ENCODE peak calls at places on chromosome 16, in five cellular contexts. One of them, this sample, is unnamed.

GRCh38 chr16:87968541-87968940 is 17.3 kb downstream of the BANP start:
- DNase-seq in left ventricle myocardium inferior: no peak
- DNase-seq in heart left ventricle: no peak
- DNase-seq in NCI-H1417: no peak
- DNase-seq in activated naive CD4-positive, alpha-beta T cell treated with Interleukin-2 at 50 U/mL for 16 hours: no peak
- DNase-seq in this sample: no peak

GRCh38 chr16:67543036-67543435 is 14.4 kb downstream of the RIPOR1 start:
- DNase-seq in NCI-H1417: no peak
- DNase-seq in activated naive CD4-positive, alpha-beta T cell treated with Interleukin-2 at 50 U/mL for 16 hours: no peak
- DNase-seq in left ventricle myocardium inferior: no peak
- DNase-seq in heart left ventricle: no peak
- DNase-seq in this sample: no peak

GRCh38 chr16:85659805-85660511 is 28.8 kb downstream of the GINS2 start:
- DNase-seq in NCI-H1417: peak
- DNase-seq in activated naive CD4-positive, alpha-beta T cell treated with Interleukin-2 at 50 U/mL for 16 hours: peak
- DNase-seq in left ventricle myocardium inferior: peak
- DNase-seq in heart left ventricle: peak
- DNase-seq in this sample: peak

GRCh38 chr16:11088432-11088794 is 144.0 kb downstream of the CLEC16A start:
- DNase-seq in heart left ventricle: no peak
- DNase-seq in activated naive CD4-positive, alpha-beta T cell treated with Interleukin-2 at 50 U/mL for 16 hours: no peak
- DNase-seq in NCI-H1417: no peak
- DNase-seq in left ventricle myocardium inferior: no peak
- DNase-seq in this sample: no peak

GRCh38 chr16:22117666-22118065 is 25.3 kb downstream of the VWA3A start:
- DNase-seq in heart left ventricle: no peak
- DNase-seq in left ventricle myocardium inferior: no peak
- DNase-seq in NCI-H1417: peak
- DNase-seq in activated naive CD4-positive, alpha-beta T cell treated with Interleukin-2 at 50 U/mL for 16 hours: no peak
- DNase-seq in this sample: no peak

GRCh38 chr16:22692034-22692433 is 121.9 kb upstream of the HS3ST2 start:
- DNase-seq in left ventricle myocardium inferior: no peak
- DNase-seq in activated naive CD4-positive, alpha-beta T cell treated with Interleukin-2 at 50 U/mL for 16 hours: no peak
- DNase-seq in heart left ventricle: no peak
- DNase-seq in NCI-H1417: no peak
- DNase-seq in this sample: no peak

GRCh38 chr16:27254262-27254811 is 14.2 kb downstream of the NSMCE1 start:
- DNase-seq in activated naive CD4-positive, alpha-beta T cell treated with Interleukin-2 at 50 U/mL for 16 hours: peak
- DNase-seq in heart left ventricle: no peak
- DNase-seq in left ventricle myocardium inferior: no peak
- DNase-seq in NCI-H1417: no peak
- DNase-seq in this sample: no peak

GRCh38 chr16:80317132-80318098 is 223.4 kb upstream of the DYNLRB2 start:
- DNase-seq in activated naive CD4-positive, alpha-beta T cell treated with Interleukin-2 at 50 U/mL for 16 hours: no peak
- DNase-seq in left ventricle myocardium inferior: no peak
- DNase-seq in heart left ventricle: no peak
- DNase-seq in NCI-H1417: no peak
- DNase-seq in this sample: no peak

GRCh38 chr16:86895609-86896008 is 317.3 kb downstream of the FOXL1 start:
- DNase-seq in activated naive CD4-positive, alpha-beta T cell treated with Interleukin-2 at 50 U/mL for 16 hours: no peak
- DNase-seq in left ventricle myocardium inferior: no peak
- DNase-seq in NCI-H1417: no peak
- DNase-seq in heart left ventricle: no peak
- DNase-seq in this sample: no peak

This sample was measured in posterior cingulate gyrus.